ENCODE peak calls at places on chromosome 11, in five cellular contexts. F is T-helper 2 cell, Q is NCI-H774, H is HS-27A, K is T follicular helper cell. P is an unnamed sample.

GRCh38 chr11:62459080-62459479 is 40.2 kb downstream of the SCGB1A1 start:
- DNase-seq in F (no peak), Q (no peak), H (no peak), K (no peak), P (no peak)

GRCh38 chr11:92295175-92296137 is 70.8 kb downstream of the FAT3 start:
- DNase-seq in F (no peak), Q (no peak), H (no peak), K (no peak), P (no peak)

GRCh38 chr11:3796346-3796745 is 1.0 kb downstream of the NUP98 start:
- DNase-seq in F (no peak), Q (no peak), H (no peak), K (no peak), P (no peak)

GRCh38 chr11:62921201-62921572 is at the start of gene CHRM1:
- DNase-seq in F (no peak), Q (no peak), H (no peak), K (no peak), P (no peak)

GRCh38 chr11:128463386-128463829 is 124.0 kb downstream of the ETS1 start:
- DNase-seq in F (no peak), Q (no peak), H (peak), K (no peak), P (no peak)

GRCh38 chr11:110571286-110571685 is 141.0 kb downstream of the ARHGAP20 start:
- DNase-seq in F (no peak), Q (no peak), H (no peak), K (no peak), P (no peak)

GRCh38 chr11:77723024-77723423 is 85.4 kb upstream of the CLNS1A start:
- DNase-seq in F (no peak), Q (no peak), H (no peak), K (no peak), P (no peak)

GRCh38 chr11:119594639-119595249 is 134.3 kb downstream of the NECTIN1 start:
- DNase-seq in F (no peak), Q (no peak), H (peak), K (no peak), P (no peak)

GRCh38 chr11:20000393-20001134 is 159.7 kb downstream of the DBX1 start:
- DNase-seq in F (no peak), Q (peak), H (no peak), K (no peak), P (no peak)

GRCh38 chr11:33375688-33376311 is 118.6 kb downstream of the HIPK3 start:
- DNase-seq in F (no peak), Q (no peak), H (no peak), K (no peak), P (no peak)

GRCh38 chr11:75078233-75078632 is 18.4 kb downstream of the OR2AT4 start:
- DNase-seq in F (no peak), Q (no peak), H (peak), K (no peak), P (no peak)

GRCh38 chr11:64348611-64349387 is 8.8 kb downstream of the CCDC88B start:
- DNase-seq in F (no peak), Q (no peak), H (no peak), K (no peak), P (no peak)

GRCh38 chr11:36056160-36056751 is 112.4 kb downstream of the LDLRAD3 start:
- DNase-seq in F (no peak), Q (peak), H (no peak), K (no peak), P (no peak)

GRCh38 chr11:12086271-12087074 is 23.9 kb upstream of the MICAL2 start:
- DNase-seq in F (no peak), Q (no peak), H (peak), K (no peak), P (no peak)

GRCh38 chr11:67262731-67263675 is 3.3 kb upstream of the GRK2 start:
- DNase-seq in F (peak), Q (peak), H (peak), K (peak), P (peak)

GRCh38 chr11:72105888-72106287 is at the start of gene TOMT:
- DNase-seq in F (no peak), Q (no peak), H (no peak), K (no peak), P (no peak)

GRCh38 chr11:46392421-46393230 is 1.1 kb upstream of the CHRM4 start:
- DNase-seq in F (peak), Q (peak), H (no peak), K (peak), P (peak)

GRCh38 chr11:47908198-47908597 is 60.0 kb upstream of the NUP160 start:
- DNase-seq in F (no peak), Q (no peak), H (no peak), K (no peak), P (no peak)

GRCh38 chr11:37110383-37110782 is 512.3 kb upstream of the RAG2 start:
- DNase-seq in F (no peak), Q (no peak), H (no peak), K (no peak), P (no peak)

GRCh38 chr11:73961321-73961720 is 10.5 kb downstream of the DNAJB13 start:
- DNase-seq in F (no peak), Q (no peak), H (no peak), K (no peak), P (no peak)

GRCh38 chr11:116792144-116792868 is 627 bp upstream of the APOA5 start:
- DNase-seq in F (no peak), Q (no peak), H (no peak), K (no peak), P (no peak)

GRCh38 chr11:125916683-125917337 is 12.5 kb downstream of the DDX25 start:
- DNase-seq in F (no peak), Q (no peak), H (no peak), K (no peak), P (no peak)

GRCh38 chr11:6431861-6432260 is 8.9 kb downstream of the HPX start:
- DNase-seq in F (no peak), Q (no peak), H (peak), K (no peak), P (no peak)

GRCh38 chr11:120344302-120345004 is 8.2 kb downstream of the ARHGEF12 start:
- DNase-seq in F (no peak), Q (no peak), H (no peak), K (peak), P (no peak)

GRCh38 chr11:111376453-111376871 is 2.6 kb downstream of the POU2AF1 start:
- DNase-seq in F (no peak), Q (no peak), H (no peak), K (no peak), P (no peak)

GRCh38 chr11:45225277-45225676 is 60.9 kb downstream of the SYT13 start:
- DNase-seq in F (no peak), Q (peak), H (no peak), K (no peak), P (no peak)

GRCh38 chr11:45930031-45930794 is 7.8 kb downstream of the LARGE2 start:
- DNase-seq in F (no peak), Q (peak), H (no peak), K (no peak), P (no peak)

GRCh38 chr11:44565746-44566558 is 489 bp downstream of the CD82 start:
- DNase-seq in F (no peak), Q (peak), H (no peak), K (no peak), P (no peak)

GRCh38 chr11:128515086-128515485 is 72.3 kb downstream of the ETS1 start:
- DNase-seq in F (no peak), Q (no peak), H (no peak), K (no peak), P (no peak)

GRCh38 chr11:133897331-133897650 is 52.0 kb upstream of the SPATA19 start:
- DNase-seq in F (no peak), Q (no peak), H (no peak), K (no peak), P (peak)

GRCh38 chr11:6440906-6441358 is at the start of gene HPX:
- DNase-seq in F (no peak), Q (no peak), H (no peak), K (no peak), P (no peak)

GRCh38 chr11:36160115-36160514 is 129.1 kb downstream of the COMMD9 start:
- DNase-seq in F (no peak), Q (no peak), H (no peak), K (no peak), P (no peak)

GRCh38 chr11:6719588-6719987 is 36.4 kb upstream of the MRPL17 start:
- DNase-seq in F (no peak), Q (no peak), H (no peak), K (no peak), P (no peak)

GRCh38 chr11:69125861-69126260 is 29.9 kb upstream of the SMIM38 start:
- DNase-seq in F (no peak), Q (no peak), H (no peak), K (no peak), P (no peak)

GRCh38 chr11:73426184-73426845 is 50.1 kb downstream of the RELT start:
- DNase-seq in F (no peak), Q (no peak), H (no peak), K (no peak), P (no peak)

GRCh38 chr11:46668480-46669085 is 31.8 kb downstream of the ARHGAP1 start:
- DNase-seq in F (no peak), Q (no peak), H (no peak), K (no peak), P (no peak)

P was measured in mesothelial cell of epicardium.